ENCODE peak calls at places on chromosomes 13 and 19, in five cellular contexts. E is SJSA1, Q is A172, D is Calu3, C is AG09319. M is an unnamed sample.
A peak's percentile ranks its signal among the peaks of the same experiment; 100 is the strongest.

GRCh38 chr13:66624302-66624701 is 605.8 kb downstream of the PCDH9 start:
- DNase-seq in E (no peak), Q (no peak), D (no peak), C (no peak), M (no peak)

GRCh38 chr13:35856721-35857346 is 274.3 kb downstream of the DCLK1 start:
- DNase-seq in E (no peak), Q (no peak), D (no peak), C (no peak), M (no peak)

GRCh38 chr13:61406275-61406674 is 9.4 kb downstream of the PCDH20 start:
- DNase-seq in E (no peak), Q (no peak), D (no peak), C (no peak), M (no peak)

GRCh38 chr13:33744589-33745369 is 73.2 kb upstream of the RFC3 start:
- DNase-seq in E (no peak), Q (peak; percentile 59), D (no peak), C (no peak), M (no peak)

GRCh38 chr13:102774596-102775375 is 1.2 kb upstream of the TEX30 start:
- DNase-seq in E (no peak), Q (peak; percentile 11), D (no peak), C (no peak), M (no peak)

GRCh38 chr13:46296920-46297319 is 85.2 kb downstream of the LRRC63 start:
- DNase-seq in E (no peak), Q (peak; percentile 56), D (no peak), C (peak; percentile 84), M (no peak)

GRCh38 chr13:42364613-42365000 is 92.7 kb downstream of the AKAP11 start:
- DNase-seq in E (no peak), Q (peak; percentile 9), D (no peak), C (no peak), M (no peak)

GRCh38 chr13:69296130-69296529 is 811.5 kb upstream of the ATXN8OS start:
- DNase-seq in E (no peak), Q (no peak), D (no peak), C (no peak), M (no peak)

GRCh38 chr19:3366104-3366760 is at the start of gene NFIC:
- DNase-seq in E (peak; percentile 92), Q (peak; percentile 81), D (peak; percentile 52), C (peak; percentile 70), M (no peak)

GRCh38 chr13:74850893-74851292 is 631.1 kb downstream of the TBC1D4 start:
- DNase-seq in E (no peak), Q (no peak), D (no peak), C (no peak), M (no peak)

GRCh38 chr19:13824703-13825102 is 29.5 kb downstream of the ZSWIM4 start:
- DNase-seq in E (no peak), Q (no peak), D (no peak), C (no peak), M (no peak)

GRCh38 chr13:22017226-22017625 is 346.4 kb downstream of the FGF9 start:
- DNase-seq in E (no peak), Q (no peak), D (no peak), C (no peak), M (no peak)

GRCh38 chr19:1690570-1691307 is 38.3 kb upstream of the TCF3 start:
- DNase-seq in E (no peak), Q (no peak), D (peak; percentile 82), C (no peak), M (no peak)

GRCh38 chr19:3618144-3618810 is 8.3 kb downstream of the CACTIN start:
- DNase-seq in E (peak; percentile 78), Q (peak; percentile 35), D (peak; percentile 17), C (no peak), M (no peak)

GRCh38 chr19:19224852-19225494 is 13.2 kb downstream of the NCAN start:
- DNase-seq in E (peak; percentile 80), Q (no peak), D (peak; percentile 81), C (peak; percentile 8), M (no peak)

GRCh38 chr19:11299946-11300810 is 4.2 kb downstream of the TSPAN16 start:
- DNase-seq in E (no peak), Q (no peak), D (no peak), C (no peak), M (no peak)

GRCh38 chr19:2421581-2422306 is 5.6 kb downstream of the TIMM13 start:
- DNase-seq in E (no peak), Q (no peak), D (no peak), C (no peak), M (no peak)

GRCh38 chr19:2392366-2392765 is 32.3 kb downstream of the TMPRSS9 start:
- DNase-seq in E (no peak), Q (no peak), D (no peak), C (no peak), M (no peak)

GRCh38 chr13:95137096-95137495 is 164.2 kb downstream of the ABCC4 start:
- DNase-seq in E (no peak), Q (no peak), D (no peak), C (no peak), M (no peak)

GRCh38 chr19:1416014-1416841 is 8.8 kb downstream of the DAZAP1 start:
- DNase-seq in E (no peak), Q (no peak), D (no peak), C (no peak), M (no peak)

GRCh38 chr19:18202759-18203407 is 959 bp downstream of the RAB3A start:
- DNase-seq in E (no peak), Q (no peak), D (no peak), C (no peak), M (no peak)

M was measured in cortex of kidney.